ENCODE peak calls at places on chromosomes 1 and 21, in four cellular contexts. W is H1, Z is HepG2, I is GM12878. J is an unnamed sample.

GRCh38 chr1:59692591-59692990 is 122.2 kb upstream of the HOOK1 start:
- DNase-seq in W (no peak), I (no peak), Z (no peak), J (no peak)

GRCh38 chr1:38783659-38784229 is 75.8 kb downstream of the RRAGC start:
- DNase-seq in Z (peak; percentile 13), I (no peak), W (no peak), J (no peak)

GRCh38 chr21:42471206-42471605 is 24.8 kb downstream of the RSPH1 start:
- DNase-seq in Z (no peak), I (no peak), W (no peak), J (no peak)

GRCh38 chr1:186289943-186290560 is 85.0 kb downstream of the TPR start:
- DNase-seq in I (no peak), W (no peak), Z (no peak), J (no peak)

GRCh38 chr1:87203890-87204289 is 124.8 kb upstream of the LMO4 start:
- DNase-seq in Z (no peak), W (no peak), I (no peak), J (no peak)

GRCh38 chr1:26538480-26539412 is 9.2 kb downstream of the RPS6KA1 start:
- DNase-seq in W (no peak), Z (peak; percentile 41), I (no peak), J (no peak)

GRCh38 chr1:160837558-160838205 is 25.0 kb downstream of the CD244 start:
- DNase-seq in I (peak; percentile 78), Z (no peak), W (no peak), J (peak; percentile 33)

GRCh38 chr1:236172041-236172579 is 29.8 kb downstream of the GPR137B start:
- DNase-seq in Z (no peak), W (no peak), I (no peak), J (no peak)

GRCh38 chr1:61184035-61184713 is 101.8 kb downstream of the NFIA start:
- DNase-seq in I (no peak), W (no peak), Z (peak; percentile 74), J (no peak)

GRCh38 chr21:41612674-41613250 is 104.8 kb upstream of the TMPRSS2 start:
- DNase-seq in I (no peak), Z (peak; percentile 15), W (no peak), J (peak; percentile 77)

GRCh38 chr1:60903591-60903990 is 178.8 kb upstream of the NFIA start:
- DNase-seq in Z (no peak), W (no peak), I (no peak), J (no peak)

DNA sequence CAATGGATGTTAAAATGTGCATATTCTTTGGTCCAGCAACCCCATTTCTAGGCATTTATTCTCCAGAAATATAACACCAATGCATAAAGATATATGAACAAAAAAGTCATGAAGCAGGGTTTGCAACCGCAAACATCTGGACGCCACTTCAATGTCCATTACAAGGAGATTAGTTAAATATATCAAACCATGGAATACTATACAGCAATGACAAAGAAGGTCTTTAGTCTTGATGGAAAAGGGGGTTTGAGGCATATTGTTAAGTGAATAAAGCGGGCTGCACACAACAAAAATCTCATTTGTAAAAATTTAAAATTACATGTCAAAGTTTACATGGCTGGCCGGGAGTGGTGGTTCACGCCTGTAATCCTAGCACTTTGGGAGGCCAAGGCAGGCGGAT is 31.6 kb downstream of the RAP1GAP start:
- DNase-seq in Z (no peak), I (no peak), W (no peak), J (no peak)
- H3K4me1 ChIP-seq in Z (peaks cover 18% of the 10 kb centered on the region), I (no peaks in the 10 kb centered on the region), W (peaks cover 3% of the 10 kb centered on the region), J (peaks cover 20% of the 10 kb centered on the region)

GRCh38 chr1:162663589-162664030 is 31.3 kb downstream of the DDR2 start:
- DNase-seq in W (no peak), I (no peak), Z (no peak), J (peak; percentile 27)
- TF ChIP-seq SUZ12 in W (no peak), I (no peak), Z (no peak), J (no peak)

DNA sequence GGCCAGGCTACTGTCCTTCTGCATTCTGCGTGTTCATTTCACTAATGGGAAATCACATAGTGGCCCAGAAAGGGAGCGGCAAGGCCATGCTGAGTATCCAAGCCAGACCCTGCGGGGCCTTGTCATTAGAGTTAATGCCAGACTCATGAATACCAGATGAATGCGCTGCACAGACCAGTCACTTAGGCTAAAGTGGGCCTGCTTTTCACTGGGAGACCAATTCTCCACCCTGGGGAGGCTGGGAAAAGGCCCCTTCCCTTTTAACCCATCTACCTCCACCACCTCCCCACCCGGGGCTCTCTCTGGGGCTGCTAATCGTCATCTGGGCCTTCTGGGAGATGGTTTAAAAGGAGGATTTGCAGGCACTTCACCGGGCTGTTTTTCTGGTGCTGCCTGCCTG is 17.1 kb upstream of the GRIK3 start:
- DNase-seq in W (no peak), Z (no peak), I (no peak), J (no peak)
- TF ChIP-seq ZNF274 in W (no peak), Z (no peak), I (no peak), J (no peak)

GRCh38 chr1:173014145-173014544 is 36.6 kb downstream of the TNFSF18 start:
- DNase-seq in Z (no peak), W (no peak), I (no peak), J (no peak)

GRCh38 chr1:173015629-173016028 is 35.1 kb downstream of the TNFSF18 start:
- DNase-seq in W (no peak), Z (no peak), I (no peak), J (no peak)

GRCh38 chr1:173016409-173016808 is 34.3 kb downstream of the TNFSF18 start:
- DNase-seq in W (no peak), I (no peak), Z (no peak), J (no peak)

GRCh38 chr1:173020138-173020742 is 30.5 kb downstream of the TNFSF18 start:
- DNase-seq in Z (no peak), W (no peak), I (peak; percentile 66), J (no peak)

GRCh38 chr1:173017792-173018191 is 32.9 kb downstream of the TNFSF18 start:
- DNase-seq in Z (no peak), W (no peak), I (no peak), J (no peak)
- H3K4me1 ChIP-seq in Z (no peaks in the 10 kb centered on the region), W (no peaks in the 10 kb centered on the region), I (peaks cover 12% of the 10 kb centered on the region), J (no peaks in the 10 kb centered on the region)

GRCh38 chr1:214213136-214213535 is 67.8 kb upstream of the SMYD2 start:
- DNase-seq in W (no peak), Z (no peak), I (no peak), J (no peak)

GRCh38 chr1:214205053-214205452 is 75.9 kb upstream of the SMYD2 start:
- DNase-seq in W (no peak), Z (no peak), I (no peak), J (no peak)

GRCh38 chr1:214209260-214209808 is 71.6 kb upstream of the SMYD2 start:
- DNase-seq in W (no peak), Z (no peak), I (no peak), J (no peak)

GRCh38 chr1:214208525-214208924 is 72.4 kb upstream of the SMYD2 start:
- DNase-seq in W (no peak), I (no peak), Z (no peak), J (no peak)
- TF ChIP-seq SUZ12 in W (no peak), I (no peak), Z (no peak), J (no peak)

GRCh38 chr1:239308701-239309333 is 77.6 kb upstream of the CHRM3 start:
- DNase-seq in W (peak; percentile 21), Z (no peak), I (no peak), J (peak; percentile 40)
- TF ChIP-seq ZNF274 in W (no peak), Z (no peak), I (no peak), J (no peak)

GRCh38 chr21:29304577-29304976 is 5.9 kb downstream of the BACH1 start:
- DNase-seq in W (no peak), I (no peak), Z (no peak), J (no peak)
- H3K4me1 ChIP-seq in W (peaks cover 11% of the 10 kb centered on the region), I (peaks cover 25% of the 10 kb centered on the region), Z (peaks cover 66% of the 10 kb centered on the region), J (peaks cover 8% of the 10 kb centered on the region)